ENCODE peak calls at places on chromosomes 4 and X, in eight cellular contexts. R is GM12865; P is CD4-positive, alpha-beta T cell; Z is A549; K is body of pancreas; F is sigmoid colon; J is omental fat pad; H is kidney epithelial cell. D is an unnamed sample.

GRCh38 chrX:40651620-40652223 is 4.4 kb upstream of the CXorf38 start:
- DNase-seq in F (peak; percentile 81), P (peak; percentile 57), K (peak; percentile 68), Z (no peak), J (peak; percentile 81), R (peak; percentile 75), H (no peak), D (peak; percentile 63)

GRCh38 chr4:8157496-8157895 is 1.1 kb downstream of the ABLIM2 start:
- DNase-seq in F (no peak), R (no peak), H (no peak), J (no peak), Z (no peak), P (no peak), K (peak; percentile 33), D (peak; percentile 59)

GRCh38 chr4:119244832-119245231 is 32.3 kb downstream of the USP53 start:
- DNase-seq in P (no peak), H (no peak), F (no peak), R (no peak), Z (no peak), J (no peak), K (no peak), D (no peak)

GRCh38 chr4:74608151-74608949 is 163.4 kb downstream of the AREG start:
- DNase-seq in R (no peak), Z (peak; percentile 41), P (no peak), K (no peak), F (no peak), J (no peak), H (peak; percentile 51), D (no peak)

GRCh38 chrX:14359727-14360126 is 169.6 kb upstream of the GLRA2 start:
- DNase-seq in K (no peak), F (no peak), J (no peak), R (no peak), P (no peak), Z (no peak), H (no peak), D (no peak)

GRCh38 chrX:44314259-44314734 is 29.2 kb downstream of the EFHC2 start:
- DNase-seq in P (no peak), H (no peak), Z (no peak), J (no peak), F (no peak), R (peak; percentile 0), K (peak; percentile 3), D (no peak)

GRCh38 chr4:4284827-4285618 is 4.9 kb downstream of the LYAR start:
- DNase-seq in K (no peak), Z (no peak), J (no peak), H (no peak), R (no peak), P (no peak), F (no peak), D (no peak)

GRCh38 chr4:119286377-119287002 is 35.4 kb downstream of the FABP2 start:
- DNase-seq in K (peak; percentile 35), J (no peak), F (no peak), R (peak; percentile 66), Z (no peak), P (peak; percentile 5), H (peak; percentile 12), D (no peak)

GRCh38 chr4:25174674-25175073 is 14.4 kb upstream of the SEPSECS start:
- DNase-seq in H (no peak), R (no peak), Z (no peak), J (no peak), F (no peak), K (no peak), P (no peak), D (no peak)

DNA sequence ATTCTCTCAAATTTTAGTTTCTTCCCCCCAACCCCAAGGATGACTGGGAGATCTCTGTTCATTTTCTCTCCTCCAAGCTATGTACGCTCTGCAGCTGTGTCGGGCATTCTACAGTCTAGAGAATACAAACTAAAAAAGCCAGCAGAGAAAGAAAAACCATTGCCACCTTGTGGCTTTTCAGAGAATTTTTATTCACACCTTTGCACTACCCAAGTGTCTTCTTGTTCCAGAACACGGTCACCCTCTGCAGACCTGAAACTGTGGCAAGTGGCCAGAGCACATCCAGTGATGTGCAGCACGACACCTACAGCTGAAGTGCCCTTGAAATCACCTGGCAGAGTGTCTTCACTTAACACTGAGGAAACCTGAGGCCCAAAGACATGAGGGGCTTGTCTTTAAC is 68.6 kb downstream of the CHST7 start:
- DNase-seq in Z (peak; percentile 7), H (no peak), F (no peak), P (no peak), J (no peak), R (peak; percentile 47), K (peak; percentile 3), D (no peak)
- TF ChIP-seq CTCF in Z (peak; percentile 46), H (peak; percentile 29), F (peak; percentile 11), P (peak; percentile 52), J (no peak), R (peak; percentile 10), K (peak; percentile 32), D (peak; percentile 55)

GRCh38 chr4:77990904-77991358 is 66.2 kb upstream of the FRAS1 start:
- DNase-seq in J (no peak), K (no peak), P (no peak), R (no peak), H (no peak), Z (no peak), F (no peak), D (no peak)

GRCh38 chr4:77989986-77990385 is 67.1 kb upstream of the FRAS1 start:
- DNase-seq in H (no peak), P (no peak), Z (no peak), J (no peak), F (no peak), R (no peak), K (no peak), D (no peak)

GRCh38 chr4:77990456-77990855 is 66.7 kb upstream of the FRAS1 start:
- DNase-seq in Z (no peak), P (no peak), K (no peak), R (no peak), H (no peak), F (no peak), J (no peak), D (no peak)

GRCh38 chr4:77996076-77996475 is 61.0 kb upstream of the FRAS1 start:
- DNase-seq in H (no peak), J (no peak), R (no peak), Z (no peak), P (no peak), K (no peak), F (no peak), D (no peak)

GRCh38 chr4:77994194-77994721 is 62.9 kb upstream of the FRAS1 start:
- DNase-seq in H (peak; percentile 29), R (peak; percentile 35), P (no peak), J (no peak), Z (peak; percentile 13), K (peak; percentile 44), F (no peak), D (no peak)
- TF ChIP-seq CTCF in H (peak; percentile 79), R (peak; percentile 29), P (peak; percentile 8), J (no peak), Z (peak; percentile 44), K (peak; percentile 56), F (peak; percentile 49), D (peak; percentile 33)

GRCh38 chr4:6221851-6222760 is 21.8 kb upstream of the JAKMIP1 start:
- DNase-seq in Z (no peak), H (no peak), K (peak; percentile 72), P (no peak), R (no peak), J (no peak), F (peak; percentile 65), D (peak; percentile 59)
- TF ChIP-seq CTCF in Z (no peak), H (no peak), K (no peak), P (no peak), R (no peak), J (no peak), F (no peak), D (no peak)

GRCh38 chr4:26860157-26860921 is at the start of gene STIM2:
- DNase-seq in F (peak; percentile 98), K (peak; percentile 96), H (peak; percentile 66), J (peak; percentile 79), P (peak; percentile 97), R (peak; percentile 98), Z (peak; percentile 38), D (peak; percentile 98)
- TF ChIP-seq CTCF in F (no peak), K (peak; percentile 50), H (peak; percentile 35), J (no peak), P (peak; percentile 45), R (peak; percentile 26), Z (no peak), D (peak; percentile 21)

GRCh38 chr4:156111706-156112105 is 158.0 kb upstream of the CTSO start:
- DNase-seq in J (no peak), K (no peak), H (no peak), P (no peak), Z (no peak), R (no peak), F (no peak), D (no peak)

GRCh38 chr4:156118821-156119220 is 165.2 kb upstream of the CTSO start:
- DNase-seq in Z (no peak), F (no peak), J (no peak), H (no peak), K (no peak), P (no peak), R (no peak), D (no peak)

GRCh38 chr4:156109943-156110925 is 156.6 kb upstream of the CTSO start:
- DNase-seq in K (peak; percentile 20), H (no peak), P (no peak), Z (peak; percentile 2), J (no peak), F (peak; percentile 77), R (peak; percentile 5), D (no peak)

DNA sequence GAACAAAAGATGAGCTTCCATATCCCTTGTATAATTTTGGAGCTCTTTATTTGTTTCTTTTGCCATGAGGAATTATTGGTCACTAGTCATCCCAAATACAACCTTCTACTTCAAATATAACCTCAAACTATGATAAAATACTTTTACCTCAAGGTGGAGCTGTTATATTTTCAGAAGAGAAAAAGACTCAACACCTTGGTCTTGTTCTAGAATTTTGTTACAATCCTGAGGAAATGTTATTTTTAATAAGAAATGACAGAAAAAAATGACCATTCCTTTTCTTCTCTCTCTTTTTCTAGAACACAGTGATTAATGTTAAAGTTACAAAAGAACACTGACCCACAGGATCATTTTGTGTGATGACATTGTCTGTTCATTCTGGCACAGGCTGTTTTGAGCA is 159.5 kb upstream of the CTSO start:
- DNase-seq in P (no peak), R (no peak), Z (no peak), K (no peak), H (no peak), J (no peak), F (no peak), D (no peak)
- TF ChIP-seq CTCF in P (no peak), R (peak; percentile 4), Z (peak; percentile 26), K (no peak), H (peak; percentile 24), J (no peak), F (no peak), D (peak; percentile 10)

D was measured in right lobe of liver.